ENCODE peak calls at places on chromosomes 11 and 22, in seven cellular contexts. One of them, this sample, is unnamed.

GRCh38 chr11:126992804-126993111 is 7.8 kb downstream of the KIRREL3 start:
- DNase-seq in Calu3: no peak
- DNase-seq in AG04450: peak
- DNase-seq in SW 1271: no peak
- DNase-seq in neural crest cell: no peak
- DNase-seq in DMS153: no peak
- DNase-seq in AG08395: peak
- DNase-seq in this sample: no peak

GRCh38 chr11:122183933-122184332 is 67.9 kb upstream of the BLID start:
- DNase-seq in AG08395: no peak
- DNase-seq in AG04450: no peak
- DNase-seq in Calu3: no peak
- DNase-seq in DMS153: no peak
- DNase-seq in neural crest cell: no peak
- DNase-seq in SW 1271: no peak
- DNase-seq in this sample: no peak

GRCh38 chr22:33519140-33519973 is 400.9 kb downstream of the LARGE1 start:
- DNase-seq in Calu3: peak
- DNase-seq in AG08395: peak
- DNase-seq in SW 1271: peak
- DNase-seq in AG04450: no peak
- DNase-seq in neural crest cell: peak
- DNase-seq in DMS153: peak
- DNase-seq in this sample: peak

GRCh38 chr11:70463478-70464255 is 65.3 kb downstream of the CTTN start:
- DNase-seq in AG08395: no peak
- DNase-seq in DMS153: no peak
- DNase-seq in SW 1271: no peak
- DNase-seq in AG04450: no peak
- DNase-seq in Calu3: no peak
- DNase-seq in neural crest cell: no peak
- DNase-seq in this sample: no peak

GRCh38 chr22:20205964-20206708 is 55.3 kb upstream of the CCDC188 start:
- DNase-seq in DMS153: peak
- DNase-seq in AG04450: peak
- DNase-seq in AG08395: peak
- DNase-seq in neural crest cell: no peak
- DNase-seq in Calu3: peak
- DNase-seq in SW 1271: peak
- DNase-seq in this sample: peak

GRCh38 chr22:23452231-23453010 is 127.7 kb downstream of the IGLL1 start:
- DNase-seq in AG04450: no peak
- DNase-seq in Calu3: no peak
- DNase-seq in DMS153: no peak
- DNase-seq in neural crest cell: no peak
- DNase-seq in AG08395: no peak
- DNase-seq in SW 1271: no peak
- DNase-seq in this sample: no peak

GRCh38 chr22:43928418-43929307 is 5.1 kb downstream of the PNPLA3 start:
- DNase-seq in Calu3: no peak
- DNase-seq in SW 1271: no peak
- DNase-seq in neural crest cell: no peak
- DNase-seq in AG08395: no peak
- DNase-seq in DMS153: no peak
- DNase-seq in AG04450: no peak
- DNase-seq in this sample: no peak

GRCh38 chr11:96474263-96474662 is 84.5 kb downstream of the JRKL start:
- DNase-seq in neural crest cell: no peak
- DNase-seq in AG08395: no peak
- DNase-seq in SW 1271: no peak
- DNase-seq in DMS153: no peak
- DNase-seq in Calu3: peak
- DNase-seq in AG04450: no peak
- DNase-seq in this sample: no peak

GRCh38 chr22:31148516-31148915 is 8.2 kb upstream of the PLA2G3 start:
- DNase-seq in neural crest cell: no peak
- DNase-seq in AG08395: no peak
- DNase-seq in DMS153: no peak
- DNase-seq in Calu3: no peak
- DNase-seq in SW 1271: no peak
- DNase-seq in AG04450: no peak
- DNase-seq in this sample: no peak

GRCh38 chr11:86145439-86146156 is 76.7 kb upstream of the PICALM start:
- DNase-seq in DMS153: no peak
- DNase-seq in AG08395: no peak
- DNase-seq in Calu3: no peak
- DNase-seq in AG04450: no peak
- DNase-seq in neural crest cell: no peak
- DNase-seq in SW 1271: no peak
- DNase-seq in this sample: no peak

GRCh38 chr11:117734596-117734995 is 62.4 kb downstream of the DSCAML1 start:
- DNase-seq in AG08395: no peak
- DNase-seq in Calu3: no peak
- DNase-seq in neural crest cell: no peak
- DNase-seq in AG04450: no peak
- DNase-seq in SW 1271: no peak
- DNase-seq in DMS153: peak
- DNase-seq in this sample: no peak